ENCODE peak calls at places on chromosomes 13 and 19, in four cellular contexts. One of them, this sample, is unnamed.
A peak's percentile ranks its signal among the peaks of the same experiment; 100 is the strongest.

GRCh38 chr13:41631296-41631965 is 174.1 kb downstream of the RGCC start:
- DNase-seq in T-helper 17 cell: no peak
- DNase-seq in T-cell: no peak
- DNase-seq in COR-L47: no peak
- DNase-seq in this sample: no peak

GRCh38 chr13:105219636-105220035 is 1315.8 kb downstream of the EFNB2 start:
- DNase-seq in T-helper 17 cell: no peak
- DNase-seq in T-cell: no peak
- DNase-seq in COR-L47: no peak
- DNase-seq in this sample: no peak

GRCh38 chr19:42176990-42177685 is 40.3 kb downstream of the DEDD2 start:
- DNase-seq in T-cell: peak; percentile 59
- DNase-seq in T-helper 17 cell: peak; percentile 69
- DNase-seq in COR-L47: peak; percentile 98
- DNase-seq in this sample: peak; percentile 93

GRCh38 chr19:38977445-38978314 is 2.1 kb upstream of the FBXO17 start:
- DNase-seq in T-cell: no peak
- DNase-seq in COR-L47: no peak
- DNase-seq in T-helper 17 cell: no peak
- DNase-seq in this sample: peak; percentile 61

GRCh38 chr13:49220035-49220855 is at the start of gene MLNR:
- DNase-seq in COR-L47: peak; percentile 16
- DNase-seq in T-helper 17 cell: peak; percentile 31
- DNase-seq in T-cell: no peak
- DNase-seq in this sample: peak; percentile 61

GRCh38 chr19:41530761-41531301 is 45.1 kb upstream of the CEACAM21 start:
- DNase-seq in T-helper 17 cell: no peak
- DNase-seq in T-cell: no peak
- DNase-seq in COR-L47: no peak
- DNase-seq in this sample: no peak

GRCh38 chr13:21879263-21879914 is 208.5 kb downstream of the FGF9 start:
- DNase-seq in T-cell: no peak
- DNase-seq in T-helper 17 cell: no peak
- DNase-seq in COR-L47: no peak
- DNase-seq in this sample: no peak

GRCh38 chr19:23314505-23315241 is 64.5 kb upstream of the ZNF724 start:
- DNase-seq in T-cell: no peak
- DNase-seq in COR-L47: no peak
- DNase-seq in T-helper 17 cell: no peak
- DNase-seq in this sample: no peak

GRCh38 chr13:102587916-102588315 is 8.9 kb upstream of the TPP2 start:
- DNase-seq in T-cell: no peak
- DNase-seq in COR-L47: no peak
- DNase-seq in T-helper 17 cell: no peak
- DNase-seq in this sample: no peak

GRCh38 chr19:38204096-38204495 is 19.9 kb downstream of the DPF1 start:
- DNase-seq in T-cell: no peak
- DNase-seq in T-helper 17 cell: no peak
- DNase-seq in COR-L47: peak; percentile 93
- DNase-seq in this sample: no peak

GRCh38 chr13:109712187-109712601 is 74.2 kb downstream of the IRS2 start:
- DNase-seq in T-helper 17 cell: no peak
- DNase-seq in COR-L47: no peak
- DNase-seq in T-cell: no peak
- DNase-seq in this sample: no peak

GRCh38 chr19:48341006-48341405 is 15.7 kb downstream of the EMP3 start:
- DNase-seq in COR-L47: peak; percentile 49
- DNase-seq in T-helper 17 cell: no peak
- DNase-seq in T-cell: no peak
- DNase-seq in this sample: peak; percentile 61

GRCh38 chr19:13995878-13996765 is 10.0 kb downstream of the RFX1 start:
- DNase-seq in T-cell: no peak
- DNase-seq in T-helper 17 cell: no peak
- DNase-seq in COR-L47: no peak
- DNase-seq in this sample: no peak

GRCh38 chr19:46347572-46347883 is 641 bp downstream of the PPP5C start:
- DNase-seq in T-cell: no peak
- DNase-seq in T-helper 17 cell: no peak
- DNase-seq in COR-L47: no peak
- DNase-seq in this sample: no peak

GRCh38 chr13:59746291-59746962 is 417.3 kb downstream of the DIAPH3 start:
- DNase-seq in COR-L47: no peak
- DNase-seq in T-cell: no peak
- DNase-seq in T-helper 17 cell: no peak
- DNase-seq in this sample: peak; percentile 29

GRCh38 chr13:50353651-50354415 is 338.6 kb downstream of the KCNRG start:
- DNase-seq in COR-L47: no peak
- DNase-seq in T-helper 17 cell: no peak
- DNase-seq in T-cell: no peak
- DNase-seq in this sample: peak; percentile 37

GRCh38 chr13:44305845-44306244 is 67.8 kb upstream of the SERP2 start:
- DNase-seq in COR-L47: peak; percentile 35
- DNase-seq in T-helper 17 cell: no peak
- DNase-seq in T-cell: no peak
- DNase-seq in this sample: peak; percentile 67

GRCh38 chr19:8608858-8609209 is 1.7 kb downstream of the ADAMTS10 start:
- DNase-seq in T-helper 17 cell: no peak
- DNase-seq in T-cell: no peak
- DNase-seq in COR-L47: no peak
- DNase-seq in this sample: no peak

GRCh38 chr19:19120308-19121156 is 17.7 kb downstream of the TMEM161A start:
- DNase-seq in COR-L47: no peak
- DNase-seq in T-cell: no peak
- DNase-seq in T-helper 17 cell: no peak
- DNase-seq in this sample: peak; percentile 67

GRCh38 chr19:35848919-35849505 is 3.3 kb downstream of the NPHS1 start:
- DNase-seq in COR-L47: no peak
- DNase-seq in T-helper 17 cell: no peak
- DNase-seq in T-cell: no peak
- DNase-seq in this sample: no peak

This sample was measured in astrocyte of the hippocampus.